ENCODE peak calls at places on chromosomes 13 and 19, in six cellular contexts. Y is heart left ventricle, V is tibial artery, Q is lower lobe of right lung, U is hepatocyte, I is fibroblast of lung. H is an unnamed sample. For H3K27me3, the result is how much of the 10 kb centered on the place peaks cover.

GRCh38 chr19:47598407-47599349 is 10.3 kb upstream of the BICRA start:
- DNase-seq in Y (no peak), U (peak), I (peak), Q (no peak), V (peak), H (peak)

GRCh38 chr13:107361666-107362065 is 793.7 kb upstream of the ARGLU1 start:
- DNase-seq in V (no peak), U (peak), I (peak), Y (no peak), Q (no peak), H (no peak)

GRCh38 chr19:49954933-49955332 is 6.0 kb downstream of the SIGLEC11 start:
- DNase-seq in I (no peak), U (no peak), Q (peak), V (no peak), Y (no peak), H (no peak)

GRCh38 chr19:1106841-1107654 is 3.3 kb downstream of the GPX4 start:
- DNase-seq in I (peak), Q (no peak), U (peak), V (no peak), Y (no peak), H (no peak)

GRCh38 chr13:34671136-34671535 is 270.9 kb upstream of the NBEA start:
- DNase-seq in I (peak), U (no peak), Q (no peak), V (peak), Y (no peak), H (no peak)

GRCh38 chr19:30556230-30556711 is 184.1 kb downstream of the ZNF536 start:
- DNase-seq in Q (no peak), V (no peak), I (no peak), U (no peak), Y (no peak), H (no peak)

GRCh38 chr13:112718318-112718717 is 28.5 kb downstream of the ATP11A start:
- DNase-seq in V (peak), Y (no peak), U (no peak), I (no peak), Q (no peak), H (no peak)

GRCh38 chr19:45331411-45331810 is 8.7 kb upstream of the CKM start:
- DNase-seq in V (no peak), I (no peak), U (no peak), Y (no peak), Q (no peak), H (no peak)

GRCh38 chr13:108427355-108427754 is 157.8 kb downstream of the TNFSF13B start:
- DNase-seq in Q (no peak), I (peak), U (no peak), V (no peak), Y (no peak), H (no peak)

GRCh38 chr13:29583073-29583785 is 12.3 kb downstream of the SLC7A1 start:
- DNase-seq in Y (no peak), I (peak), V (no peak), U (no peak), Q (no peak), H (no peak)

GRCh38 chr19:2049741-2050348 is 1.2 kb downstream of the MKNK2 start:
- DNase-seq in U (peak), Q (peak), Y (peak), I (peak), V (peak), H (peak)

GRCh38 chr19:1394252-1395193 is 6.8 kb downstream of the GAMT start:
- DNase-seq in V (no peak), Q (no peak), I (no peak), U (no peak), Y (no peak), H (no peak)

GRCh38 chr19:42392165-42392564 is 2.1 kb upstream of the CNFN start:
- DNase-seq in V (no peak), Y (no peak), Q (no peak), I (no peak), U (no peak), H (no peak)

GRCh38 chr13:27011661-27012060 is 159.9 kb downstream of the USP12 start:
- DNase-seq in I (no peak), U (no peak), Y (no peak), Q (no peak), V (no peak), H (no peak)

GRCh38 chr19:39737351-39737750 is 478 bp downstream of the CLC start:
- DNase-seq in U (no peak), Q (no peak), I (no peak), Y (no peak), V (no peak), H (no peak)

GRCh38 chr13:112137144-112137543 is 70.2 kb downstream of the SOX1 start:
- DNase-seq in Q (no peak), V (no peak), U (no peak), Y (no peak), I (no peak), H (no peak)

GRCh38 chr19:48636859-48637448 is at the start of gene DBP:
- DNase-seq in U (peak), Q (peak), I (no peak), Y (peak), V (peak), H (no peak)

GRCh38 chr13:44231786-44232516 is 141.7 kb upstream of the SERP2 start:
- DNase-seq in U (peak), V (peak), Y (no peak), Q (peak), I (peak), H (peak)

GRCh38 chr19:28307460-28307859 is 905.5 kb downstream of the UQCRFS1 start:
- DNase-seq in V (no peak), Y (no peak), U (no peak), I (peak), Q (no peak), H (no peak)

GRCh38 chr13:48682452-48682851 is 28.7 kb downstream of the CYSLTR2 start:
- DNase-seq in Q (no peak), U (no peak), I (no peak), V (no peak), Y (no peak), H (no peak)

GRCh38 chr13:37026778-37027177 is 26.2 kb downstream of the EXOSC8 start:
- DNase-seq in Y (no peak), I (no peak), V (no peak), U (no peak), Q (no peak), H (no peak)

DNA sequence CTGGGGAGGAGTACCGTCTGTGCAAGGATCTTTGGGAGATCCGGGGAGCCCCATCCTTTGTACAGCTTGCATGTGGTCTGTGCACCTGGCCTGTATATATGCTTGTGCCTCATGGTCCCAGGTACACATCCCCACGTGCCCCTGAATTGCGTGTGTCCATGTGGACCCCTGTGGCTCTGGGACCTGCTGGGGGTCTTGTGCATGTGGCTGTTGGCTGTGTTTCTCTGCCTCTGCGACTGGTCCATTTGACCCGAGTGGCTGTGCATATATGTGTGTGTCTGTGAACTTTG is 12.8 kb upstream of the NANOS3 start:
- DNase-seq in Y (no peak), V (no peak), I (no peak), U (no peak), Q (no peak), H (no peak)
- H3K27me3 ChIP-seq in Y (under half), V (under half), I (under half), U (under half), Q (under half), H (under half)

DNA sequence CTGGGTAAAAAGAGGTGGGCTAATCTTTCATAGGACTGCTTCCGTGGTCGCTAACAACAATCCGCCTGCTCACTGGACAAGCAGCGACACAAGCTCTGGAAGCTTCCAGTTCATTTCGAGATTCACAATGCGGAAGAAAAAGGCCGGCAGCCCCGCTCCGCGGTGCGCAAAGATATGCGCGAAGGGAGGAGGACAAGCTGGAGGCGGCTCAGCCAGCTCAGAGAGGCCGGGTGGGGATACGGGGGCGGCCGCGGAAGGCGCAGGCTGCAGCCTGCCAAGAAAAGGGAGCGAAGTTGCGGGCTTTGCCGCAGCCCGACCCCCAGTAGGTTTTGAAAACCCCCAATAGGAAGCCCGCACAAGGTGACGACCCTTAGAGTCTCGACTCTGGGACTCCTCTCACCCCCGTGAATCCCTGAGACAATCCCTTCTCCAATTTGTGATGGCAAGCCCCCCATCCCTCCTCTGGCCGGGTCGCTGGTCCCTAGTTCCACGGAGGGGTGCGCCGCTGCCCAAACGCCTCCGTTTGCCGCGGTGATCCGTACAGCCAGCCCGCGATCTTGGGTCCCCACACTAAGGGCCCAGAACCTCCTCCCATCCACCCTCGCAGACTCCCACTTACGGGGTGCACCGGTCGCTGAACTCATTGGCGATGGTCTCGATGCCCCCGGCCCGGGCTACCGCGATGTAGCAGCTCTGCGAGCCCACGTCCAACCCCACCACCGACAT is 684 bp downstream of the HSPH1 start:
- DNase-seq in Q (peak), I (peak), V (peak), U (peak), Y (peak), H (no peak)
- H3K4me3 ChIP-seq in Q (peak), I (peak), V (peak), U (peak), Y (peak), H (peak)

GRCh38 chr19:10001899-10002298 is 8.4 kb downstream of the COL5A3 start:
- DNase-seq in Y (peak), V (no peak), Q (no peak), I (no peak), U (peak), H (no peak)
- TF ChIP-seq CTCF in Y (peak), V (no peak), Q (peak), I (peak), U (peak), H (no peak)

DNA sequence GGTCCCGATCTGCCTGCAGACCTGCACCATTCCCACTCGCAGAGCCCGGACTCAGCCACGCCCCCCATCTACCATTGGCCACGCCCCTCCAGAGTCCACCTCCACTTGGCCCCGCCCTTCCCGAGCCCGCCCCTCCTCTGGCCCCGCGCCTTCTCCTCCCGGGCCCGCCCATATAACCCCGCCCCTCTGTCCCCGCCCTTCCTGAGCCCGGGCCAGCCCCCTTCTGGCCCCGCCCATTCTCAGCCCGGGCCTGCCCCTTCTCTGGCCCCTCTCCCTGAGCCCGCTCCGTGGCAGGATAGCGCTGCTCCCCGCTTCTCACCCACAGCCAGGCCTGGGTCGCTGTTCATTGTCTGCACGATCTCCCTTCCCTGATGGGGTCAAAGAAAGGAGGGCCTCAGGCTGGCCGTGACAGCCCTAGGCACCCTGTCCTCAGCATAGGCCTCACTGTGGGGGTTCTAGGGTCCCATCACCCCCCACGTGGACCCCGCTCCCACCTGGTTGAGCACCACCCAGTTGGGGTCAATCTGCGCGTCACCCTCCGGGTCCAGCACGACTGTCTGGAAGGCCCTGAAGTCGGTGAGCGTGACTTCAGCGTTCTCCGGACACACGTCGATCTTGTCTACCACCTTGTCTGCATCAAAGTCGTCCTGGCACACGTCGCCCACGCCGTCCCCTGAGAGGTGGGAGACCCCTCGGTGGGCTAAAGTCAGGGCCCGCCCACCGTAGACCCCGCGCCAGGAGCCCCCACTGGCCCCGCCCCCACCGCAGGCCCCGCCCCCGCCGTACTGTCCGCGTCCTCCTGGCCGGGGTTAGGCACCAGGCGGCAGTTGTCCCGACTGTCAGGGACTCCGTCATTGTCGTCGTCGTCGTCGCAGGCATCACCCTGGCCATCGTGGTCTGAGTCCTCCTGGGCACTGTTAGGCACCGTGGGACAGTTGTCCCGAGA is 5.7 kb downstream of the COMP start:
- DNase-seq in I (peak), V (peak), U (peak), Q (peak), Y (peak), H (no peak)
- H3K27me3 ChIP-seq in I (under half), V (under half), U (half or more), Q (half or more), Y (under half), H (under half)

GRCh38 chr13:38213307-38213706 is 136.3 kb upstream of the UFM1 start:
- DNase-seq in V (no peak), I (peak), Y (no peak), Q (no peak), U (no peak), H (no peak)
- H3K4me3 ChIP-seq in V (no peak), I (no peak), Y (no peak), Q (no peak), U (no peak), H (no peak)

GRCh38 chr19:16185925-16186234 is 670 bp downstream of the FAM32A start:
- DNase-seq in U (no peak), V (no peak), Y (peak), I (peak), Q (no peak), H (no peak)
- TF ChIP-seq CTCF in U (no peak), V (peak), Y (peak), I (peak), Q (no peak), H (no peak)

H was measured in RWPE2.